ENCODE peak calls at places on chromosomes 16 and 17, in eight cellular contexts. G is MM.1S; F is H9; S is testis; R is PC-9; O is HAP-1; W is ascending aorta; Q is CD4-positive, alpha-beta memory T cell. T is an unnamed sample. For H3K4me1, the result is how much of the 10 kb centered on the place peaks cover.

GRCh38 chr17:57619061-57619937 is 125.8 kb downstream of the CCDC182 start:
- DNase-seq in R (no peak), Q (no peak), F (no peak), O (no peak), G (no peak), S (no peak), W (no peak), T (peak)

GRCh38 chr16:74449470-74449869 is 28.2 kb upstream of the CLEC18B start:
- DNase-seq in O (no peak), W (no peak), S (no peak), G (no peak), F (no peak), Q (no peak), R (peak), T (no peak)

GRCh38 chr17:8019665-8020064 is 17.2 kb downstream of the GUCY2D start:
- DNase-seq in W (no peak), Q (no peak), R (peak), G (no peak), F (no peak), O (no peak), S (no peak), T (no peak)

GRCh38 chr17:46979023-46979870 is at the start of gene RPRML:
- DNase-seq in S (peak), O (peak), Q (no peak), W (no peak), R (peak), G (peak), F (peak), T (no peak)

GRCh38 chr17:14334919-14335318 is 34.0 kb downstream of the HS3ST3B1 start:
- DNase-seq in Q (no peak), O (no peak), F (no peak), W (no peak), G (no peak), R (no peak), S (no peak), T (no peak)

GRCh38 chr17:72183194-72183685 is 62.4 kb downstream of the SOX9 start:
- DNase-seq in O (no peak), S (no peak), F (no peak), R (no peak), W (no peak), Q (no peak), G (no peak), T (no peak)

GRCh38 chr17:70159980-70160379 is 9.4 kb upstream of the KCNJ2 start:
- DNase-seq in Q (no peak), R (no peak), S (no peak), O (no peak), W (no peak), G (no peak), F (no peak), T (no peak)

GRCh38 chr16:30786936-30787612 is at the start of gene ZNF629:
- DNase-seq in R (peak), O (peak), W (no peak), Q (no peak), S (peak), G (no peak), F (peak), T (peak)

GRCh38 chr16:3152022-3152272 is 17.1 kb downstream of the ZNF213 start:
- DNase-seq in O (no peak), G (no peak), W (no peak), S (no peak), Q (peak), R (no peak), F (no peak), T (no peak)

GRCh38 chr16:10495031-10495345 is 85.4 kb downstream of the EMP2 start:
- DNase-seq in O (no peak), Q (no peak), G (no peak), F (no peak), R (no peak), W (no peak), S (no peak), T (no peak)

GRCh38 chr17:76479515-76480048 is 12.2 kb downstream of the AANAT start:
- DNase-seq in W (no peak), G (no peak), R (no peak), S (no peak), O (no peak), F (no peak), Q (no peak), T (no peak)

GRCh38 chr17:21250719-21251305 is 2.4 kb downstream of the NATD1 start:
- DNase-seq in S (no peak), F (no peak), O (no peak), R (no peak), Q (no peak), W (no peak), G (no peak), T (no peak)

GRCh38 chr16:68490829-68491575 is 42.7 kb upstream of the SMPD3 start:
- DNase-seq in F (peak), O (no peak), R (peak), Q (no peak), S (no peak), W (no peak), G (peak), T (no peak)

GRCh38 chr16:873243-873661 is 72.7 kb upstream of the GNG13 start:
- DNase-seq in R (no peak), S (no peak), G (no peak), O (no peak), F (no peak), W (no peak), Q (no peak), T (no peak)

GRCh38 chr16:89498839-89499238 is 8.5 kb upstream of the ANKRD11 start:
- DNase-seq in G (no peak), O (no peak), W (no peak), S (no peak), Q (no peak), R (no peak), F (no peak), T (no peak)

GRCh38 chr16:15876503-15876902 is 11.9 kb downstream of the CEP20 start:
- DNase-seq in Q (no peak), F (no peak), W (no peak), R (no peak), G (no peak), O (no peak), S (no peak), T (no peak)

GRCh38 chr16:106623-107324 is 28.7 kb downstream of the MPG start:
- DNase-seq in O (peak), G (peak), Q (no peak), W (no peak), S (peak), R (peak), F (peak), T (no peak)

GRCh38 chr16:83098536-83098935 is 471.8 kb downstream of the CDH13 start:
- DNase-seq in F (no peak), G (no peak), R (no peak), Q (no peak), O (no peak), W (no peak), S (no peak), T (no peak)

GRCh38 chr17:76727745-76728456 is 1.3 kb downstream of the METTL23 start:
- DNase-seq in Q (no peak), O (no peak), F (no peak), G (peak), S (no peak), W (no peak), R (no peak), T (no peak)

GRCh38 chr16:55643161-55643970 is 12.4 kb upstream of the SLC6A2 start:
- DNase-seq in O (no peak), G (no peak), R (no peak), W (no peak), F (peak), S (peak), Q (no peak), T (no peak)

GRCh38 chr16:87457051-87457611 is 35.7 kb downstream of the ZCCHC14 start:
- DNase-seq in Q (no peak), F (no peak), G (no peak), W (no peak), R (no peak), O (no peak), S (no peak), T (no peak)

DNA sequence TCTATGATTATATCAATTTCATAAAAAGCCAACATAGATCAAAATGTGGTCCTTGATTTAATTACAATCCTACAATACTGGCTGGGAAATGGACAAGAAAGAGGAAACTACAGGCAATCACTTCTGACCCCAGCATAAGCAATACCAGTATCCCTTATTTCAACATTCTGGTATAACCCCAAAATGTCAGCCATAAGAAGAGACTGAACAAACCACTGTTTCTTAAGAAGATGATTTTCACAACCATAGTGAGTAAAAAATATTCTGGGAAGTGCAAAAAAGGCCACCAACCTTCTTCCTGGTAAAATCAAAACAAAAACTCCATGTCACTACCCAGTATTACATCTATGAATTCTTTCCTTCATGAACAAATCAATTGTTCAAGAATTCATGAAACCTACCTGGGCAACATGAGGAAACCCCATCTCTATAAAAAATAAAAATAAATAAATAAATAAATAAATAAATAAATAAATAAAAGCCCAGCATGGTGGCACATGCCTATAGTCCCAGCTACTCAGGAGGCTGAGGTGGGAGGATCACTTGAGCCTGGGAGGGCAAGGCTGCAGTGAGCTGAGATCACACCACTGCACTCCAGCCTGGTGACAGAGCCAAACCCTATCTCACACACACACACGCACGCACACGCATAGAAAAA is 7.5 kb downstream of the N4BP1 start:
- DNase-seq in F (no peak), G (no peak), Q (no peak), W (no peak), S (no peak), O (no peak), R (no peak), T (no peak)
- H3K4me1 ChIP-seq in F (under half), G (under half), Q (half or more), W (under half), S (under half), O (under half), R (under half), T (half or more)

GRCh38 chr17:1725642-1726511 is 1.4 kb downstream of the WDR81 start:
- DNase-seq in R (no peak), Q (no peak), G (no peak), W (no peak), O (no peak), F (no peak), S (no peak), T (peak)
- H3K4me1 ChIP-seq in R (under half), Q (half or more), G (under half), W (under half), O (under half), F (under half), S (under half), T (half or more)

DNA sequence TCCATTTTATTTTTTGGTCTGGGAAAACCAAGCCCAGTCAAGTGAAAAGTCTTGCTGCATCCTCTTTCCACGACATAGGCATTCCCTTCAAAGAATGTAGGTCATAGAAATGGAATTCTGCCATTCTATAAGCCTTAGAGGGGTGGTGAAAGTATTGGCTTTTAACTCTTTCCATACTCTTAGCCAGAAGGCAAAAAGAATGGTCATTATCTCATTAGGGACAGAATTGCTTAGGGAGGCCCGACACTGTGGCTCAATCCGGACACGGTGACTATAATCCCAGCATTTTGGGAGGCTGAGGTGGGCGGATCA is 7.9 kb upstream of the MSL1 start:
- DNase-seq in F (no peak), W (no peak), O (no peak), Q (no peak), G (peak), R (no peak), S (no peak), T (no peak)
- H3K4me1 ChIP-seq in F (under half), W (under half), O (under half), Q (half or more), G (under half), R (under half), S (half or more), T (half or more)

GRCh38 chr17:64499805-64500486 is 3.1 kb upstream of the POLG2 start:
- DNase-seq in O (no peak), R (no peak), F (no peak), G (no peak), Q (no peak), S (no peak), W (no peak), T (no peak)
- H3K4me1 ChIP-seq in O (under half), R (half or more), F (under half), G (under half), Q (half or more), S (under half), W (under half), T (half or more)

GRCh38 chr17:78724999-78725398 is 57.1 kb downstream of the CYTH1 start:
- DNase-seq in W (no peak), S (no peak), F (no peak), R (no peak), G (peak), Q (no peak), O (no peak), T (no peak)

GRCh38 chr17:78724544-78724943 is 57.5 kb downstream of the CYTH1 start:
- DNase-seq in O (no peak), S (no peak), R (no peak), Q (no peak), F (no peak), W (no peak), G (peak), T (no peak)

GRCh38 chr17:78725448-78726021 is 56.5 kb downstream of the CYTH1 start:
- DNase-seq in Q (peak), F (no peak), S (no peak), O (no peak), G (peak), W (no peak), R (no peak), T (no peak)

GRCh38 chr17:78723001-78723796 is 58.9 kb downstream of the CYTH1 start:
- DNase-seq in O (peak), S (peak), R (no peak), F (peak), W (no peak), Q (no peak), G (peak), T (no peak)

DNA sequence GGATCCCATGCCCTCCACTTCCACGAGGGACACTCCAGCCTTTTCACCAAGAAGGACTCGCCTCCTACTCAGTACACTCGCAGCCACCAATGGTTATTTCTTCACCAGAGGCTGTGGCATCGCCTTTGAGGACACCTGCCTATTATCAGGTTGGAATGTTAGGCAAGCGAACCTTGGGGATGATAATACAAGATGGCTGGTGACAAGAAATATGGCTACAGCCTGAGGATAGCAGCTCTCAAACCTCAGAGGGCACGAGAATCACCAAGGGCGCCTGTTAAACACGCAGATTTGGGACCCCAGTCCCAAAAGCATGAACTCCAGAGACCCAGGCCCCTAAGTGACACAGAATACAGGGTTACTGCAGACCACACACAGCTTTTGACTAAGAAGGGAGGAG is 58.1 kb downstream of the CYTH1 start:
- DNase-seq in O (no peak), R (no peak), F (no peak), G (peak), Q (no peak), W (no peak), S (no peak), T (no peak)
- H3K4me1 ChIP-seq in O (under half), R (under half), F (under half), G (half or more), Q (half or more), W (under half), S (under half), T (under half)

GRCh38 chr17:50048146-50048720 is 7.7 kb upstream of the ITGA3 start:
- DNase-seq in Q (no peak), O (no peak), W (no peak), G (no peak), R (no peak), F (no peak), S (no peak), T (no peak)

GRCh38 chr17:50046179-50046578 is 9.7 kb upstream of the ITGA3 start:
- DNase-seq in S (no peak), R (no peak), F (no peak), Q (no peak), G (no peak), O (no peak), W (no peak), T (no peak)

GRCh38 chr17:50046667-50047066 is 9.2 kb upstream of the ITGA3 start:
- DNase-seq in S (no peak), W (no peak), G (no peak), Q (no peak), F (no peak), R (no peak), O (no peak), T (peak)

GRCh38 chr17:50047488-50048126 is 8.3 kb upstream of the ITGA3 start:
- DNase-seq in F (peak), O (no peak), W (no peak), R (no peak), G (no peak), S (no peak), Q (no peak), T (no peak)

DNA sequence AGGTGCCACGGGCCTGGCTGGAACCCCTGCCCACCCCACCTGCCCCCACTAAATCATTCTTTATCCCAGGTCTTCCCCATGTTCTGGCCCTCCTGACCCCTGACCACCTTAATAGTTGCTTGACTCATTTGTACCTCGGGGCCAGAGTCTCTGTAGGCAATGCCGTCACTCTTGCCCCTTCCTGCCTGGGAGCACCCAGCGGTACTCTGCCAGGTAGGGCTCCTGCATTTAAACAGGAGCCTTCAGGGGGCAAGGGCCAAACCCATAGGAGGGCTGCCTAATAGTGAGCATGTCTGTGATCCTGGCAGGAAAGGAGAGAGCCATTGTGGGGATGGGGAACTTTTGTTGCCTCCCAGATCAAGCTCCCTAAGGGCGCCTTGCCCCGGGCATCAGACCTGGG is 8.8 kb upstream of the ITGA3 start:
- DNase-seq in F (no peak), S (no peak), R (no peak), W (no peak), O (no peak), G (no peak), Q (no peak), T (no peak)
- H3K4me1 ChIP-seq in F (under half), S (under half), R (half or more), W (under half), O (under half), G (under half), Q (under half), T (under half)